ENCODE peak calls at places on chromosomes 13 and 19, in six cellular contexts. B is tibial nerve; C is cardiac muscle cell; N is tibial artery; O is CD4-positive, CD25-positive, alpha-beta regulatory T cell; W is aorta. T is an unnamed sample.

GRCh38 chr19:41161903-41162302 is 31.1 kb upstream of the CYP2S1 start:
- DNase-seq in N (no peak), C (no peak), B (no peak), W (no peak), O (no peak), T (no peak)

GRCh38 chr19:58003153-58003828 is 671 bp upstream of the ZNF606 start:
- DNase-seq in C (no peak), O (no peak), N (no peak), W (no peak), B (no peak), T (peak; percentile 62)

GRCh38 chr13:45121421-45121820 is 1.1 kb downstream of the GTF2F2 start:
- DNase-seq in C (peak; percentile 40), N (no peak), O (peak; percentile 1), W (no peak), B (no peak), T (no peak)

GRCh38 chr13:90492872-90493271 is 854.6 kb upstream of the MIR17HG start:
- DNase-seq in O (no peak), B (no peak), N (no peak), C (no peak), W (no peak), T (no peak)

GRCh38 chr19:41997851-41998229 is 3.8 kb upstream of the ATP1A3 start:
- DNase-seq in B (no peak), W (no peak), N (no peak), O (no peak), C (no peak), T (no peak)

GRCh38 chr13:24228852-24229458 is 68.4 kb downstream of the SPATA13 start:
- DNase-seq in B (no peak), C (peak; percentile 84), N (no peak), W (no peak), O (peak; percentile 49), T (no peak)

GRCh38 chr19:8304841-8305621 is 3.1 kb downstream of the CD320 start:
- DNase-seq in O (no peak), W (peak; percentile 44), C (no peak), B (peak; percentile 10), N (no peak), T (peak; percentile 81)

GRCh38 chr19:2726904-2727639 is 5.9 kb upstream of the DIRAS1 start:
- DNase-seq in B (no peak), C (no peak), N (no peak), O (no peak), W (no peak), T (no peak)

GRCh38 chr13:50969691-50970090 is 60.1 kb downstream of the RNASEH2B start:
- DNase-seq in C (peak; percentile 34), W (no peak), B (no peak), N (no peak), O (no peak), T (no peak)

GRCh38 chr19:41563847-41564514 is 12.0 kb upstream of the CEACAM21 start:
- DNase-seq in N (no peak), B (no peak), O (peak; percentile 58), W (no peak), C (no peak), T (no peak)

GRCh38 chr13:106753241-106753640 is 185.3 kb upstream of the ARGLU1 start:
- DNase-seq in W (no peak), C (no peak), O (no peak), B (no peak), N (peak; percentile 26), T (no peak)

GRCh38 chr19:56837892-56838679 is 2.4 kb downstream of the PEG3 start:
- DNase-seq in O (no peak), N (peak; percentile 80), W (peak; percentile 73), B (peak; percentile 37), C (peak; percentile 83), T (no peak)

DNA sequence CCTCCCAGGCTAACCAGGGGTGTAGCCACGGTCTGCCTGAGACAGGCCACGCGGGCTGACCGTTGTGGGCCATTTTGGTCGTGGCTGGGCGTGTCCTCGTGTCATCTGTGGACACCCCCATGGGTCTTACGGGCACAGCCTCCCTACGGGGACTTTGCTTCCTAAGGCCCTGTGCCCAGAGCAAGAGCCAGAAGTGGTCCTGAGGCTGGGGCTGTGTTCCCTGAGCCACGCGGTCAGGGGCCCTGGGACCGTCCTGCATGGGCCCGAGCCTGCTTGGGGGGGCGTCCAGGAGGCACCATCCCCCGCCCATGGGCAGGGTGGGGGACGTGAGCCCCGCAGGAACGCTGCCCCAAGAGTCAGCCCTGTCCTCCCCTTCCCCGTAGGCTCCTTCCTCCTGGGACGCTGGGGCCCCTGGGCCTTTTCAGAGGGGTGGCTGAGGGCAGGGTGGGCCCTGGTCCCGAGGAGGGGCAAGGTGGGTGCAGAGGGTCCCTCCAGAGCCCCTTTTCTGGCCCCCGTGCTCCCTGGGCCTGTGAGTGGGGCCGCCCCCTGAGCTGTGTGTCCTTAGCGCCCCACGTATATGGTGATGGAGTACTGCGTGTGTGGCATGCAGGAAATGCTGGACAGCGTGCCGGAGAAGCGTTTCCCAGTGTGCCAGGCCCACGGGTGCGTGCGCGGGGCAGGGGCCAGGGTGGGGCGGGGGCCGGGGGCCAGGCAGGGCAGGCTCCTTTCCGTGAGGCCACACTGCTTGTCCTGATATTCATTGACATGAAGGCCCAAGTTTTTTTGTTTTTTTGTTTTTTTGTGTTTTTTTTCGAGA is 13.4 kb downstream of the STK11 start:
- DNase-seq in W (no peak), O (no peak), N (no peak), C (no peak), B (no peak), T (no peak)
- H3K4me1 ChIP-seq in W (no peaks in the 10 kb centered on the region), O (peaks cover 6% of the 10 kb centered on the region), N (peaks cover 89% of the 10 kb centered on the region), C (peaks cover 27% of the 10 kb centered on the region), B (peaks cover 59% of the 10 kb centered on the region), T (peaks cover 30% of the 10 kb centered on the region)

DNA sequence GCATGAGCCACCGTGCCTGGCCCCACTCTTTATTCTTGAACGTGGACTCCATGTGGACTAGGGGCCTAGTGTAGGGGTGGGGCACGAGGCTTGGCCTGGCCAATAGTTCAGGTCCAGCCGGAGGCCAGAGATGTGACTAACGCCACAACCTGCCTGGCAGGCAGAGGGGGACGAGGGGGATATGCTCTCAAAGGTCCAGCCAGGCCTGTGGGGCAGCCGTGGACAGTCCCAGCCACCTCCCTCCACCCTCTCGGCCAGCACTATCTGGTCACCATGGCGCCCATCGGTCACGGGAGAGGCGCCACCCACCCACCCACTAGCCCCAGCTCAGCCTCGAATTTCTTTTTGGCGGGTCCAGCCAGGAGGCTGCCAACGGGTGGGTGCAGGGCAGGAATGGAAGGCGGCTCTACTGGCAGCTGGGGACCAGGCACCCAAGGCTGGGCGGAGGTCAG is 2.1 kb upstream of the CERS1 start:
- DNase-seq in O (no peak), N (no peak), B (no peak), C (no peak), W (no peak), T (peak; percentile 73)
- H3K9me3 ChIP-seq in O (no peaks in the 10 kb centered on the region), N (no peaks in the 10 kb centered on the region), B (no peaks in the 10 kb centered on the region), C (no peaks in the 10 kb centered on the region), W (no peaks in the 10 kb centered on the region), T (no peaks in the 10 kb centered on the region)

DNA sequence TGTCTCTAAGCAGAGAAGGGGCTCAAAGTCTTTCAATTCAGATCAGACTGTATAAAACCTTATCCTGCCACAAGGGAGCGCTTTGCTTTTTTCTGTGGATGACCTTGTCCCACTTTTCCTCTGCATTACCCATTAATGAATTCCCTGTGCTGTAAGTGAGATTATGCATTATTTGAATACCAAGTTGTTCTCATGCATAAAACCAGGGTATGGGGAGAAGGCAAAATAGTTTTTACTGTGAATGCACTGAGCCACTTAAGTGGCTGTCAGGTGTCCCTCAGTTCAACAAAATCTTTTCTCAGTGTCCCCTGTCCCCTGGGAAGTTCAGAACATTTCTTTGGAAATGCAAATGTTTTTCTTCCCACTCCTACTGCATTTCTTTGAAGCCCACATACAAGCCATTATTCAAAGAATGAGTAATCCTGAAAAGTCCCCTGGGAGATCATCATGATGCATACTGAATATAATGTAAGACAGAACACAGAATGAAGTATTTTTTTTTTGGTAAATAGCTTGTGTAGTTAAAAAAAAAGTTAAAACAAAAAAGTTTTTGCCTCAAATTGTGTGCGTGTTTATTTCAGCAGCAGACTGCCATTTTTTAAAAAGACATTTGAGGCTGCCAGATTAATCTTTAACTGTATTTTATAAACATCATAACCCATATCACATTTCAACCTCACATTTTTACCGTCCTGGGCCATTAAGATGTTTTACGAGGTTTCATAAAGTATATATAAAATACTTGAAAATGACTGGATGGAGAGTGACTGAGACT is 506.7 kb upstream of the PCDH9 start:
- DNase-seq in C (peak; percentile 6), W (no peak), B (no peak), O (no peak), N (no peak), T (no peak)
- H3K4me1 ChIP-seq in C (no peaks in the 10 kb centered on the region), W (no peaks in the 10 kb centered on the region), B (no peaks in the 10 kb centered on the region), O (no peaks in the 10 kb centered on the region), N (no peaks in the 10 kb centered on the region), T (no peaks in the 10 kb centered on the region)

DNA sequence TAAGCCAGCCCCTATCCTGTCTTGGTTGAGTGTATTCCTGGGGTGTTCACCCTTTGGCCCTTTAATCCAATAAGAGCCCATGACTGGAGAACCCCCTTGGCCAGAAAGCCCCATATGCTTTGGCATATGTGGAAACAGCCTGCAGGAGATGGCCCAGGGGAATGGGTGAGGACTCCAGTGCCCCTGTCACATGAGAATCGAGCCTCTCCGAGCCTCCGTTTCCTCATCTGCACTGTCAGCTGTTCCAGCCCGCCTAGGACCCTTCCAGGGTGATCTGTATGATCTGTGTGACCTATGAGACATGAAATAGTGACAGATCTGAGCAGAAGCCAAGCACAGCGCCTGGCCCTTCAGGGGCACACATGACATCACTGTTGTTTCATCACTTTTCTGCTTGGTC is 300.7 kb downstream of the ZNF536 start:
- DNase-seq in W (no peak), N (no peak), C (no peak), B (no peak), O (no peak), T (peak; percentile 56)
- H3K9me3 ChIP-seq in W (no peaks in the 10 kb centered on the region), N (no peaks in the 10 kb centered on the region), C (no peaks in the 10 kb centered on the region), B (no peaks in the 10 kb centered on the region), O (no peaks in the 10 kb centered on the region), T (no peaks in the 10 kb centered on the region)

GRCh38 chr19:48719263-48720171 is at the start of gene MAMSTR:
- DNase-seq in C (no peak), B (no peak), W (peak; percentile 63), O (no peak), N (no peak), T (peak; percentile 87)
- H3K4me1 ChIP-seq in C (peaks cover 26% of the 10 kb centered on the region), B (peaks cover 36% of the 10 kb centered on the region), W (no peaks in the 10 kb centered on the region), O (peaks cover 15% of the 10 kb centered on the region), N (peaks cover 54% of the 10 kb centered on the region), T (peaks cover 24% of the 10 kb centered on the region)

T was measured in spleen.